ENCODE peak calls at places on chromosomes 16 and 17, in seven cellular contexts. One of them, this sample, is unnamed.

GRCh38 chr17:55513885-55514590 is 2.8 kb upstream of the SMIM36 start:
- DNase-seq in pancreas: peak; percentile 71
- DNase-seq in brain microvascular endothelial cell: peak; percentile 68
- DNase-seq in AG09309: no peak
- DNase-seq in WTC11: peak; percentile 69
- DNase-seq in left lung: no peak
- DNase-seq in DND-41: peak; percentile 73
- DNase-seq in this sample: peak; percentile 68

GRCh38 chr17:60604686-60605334 is 4.8 kb downstream of the PPM1D start:
- DNase-seq in pancreas: no peak
- DNase-seq in brain microvascular endothelial cell: peak; percentile 37
- DNase-seq in AG09309: peak; percentile 41
- DNase-seq in WTC11: no peak
- DNase-seq in left lung: no peak
- DNase-seq in DND-41: no peak
- DNase-seq in this sample: no peak

GRCh38 chr17:39527220-39527813 is 66.0 kb downstream of the CDK12 start:
- DNase-seq in pancreas: no peak
- DNase-seq in brain microvascular endothelial cell: peak; percentile 9
- DNase-seq in AG09309: no peak
- DNase-seq in WTC11: no peak
- DNase-seq in left lung: no peak
- DNase-seq in DND-41: no peak
- DNase-seq in this sample: peak; percentile 72

GRCh38 chr16:86016201-86016965 is 117.4 kb downstream of the IRF8 start:
- DNase-seq in pancreas: no peak
- DNase-seq in brain microvascular endothelial cell: peak; percentile 34
- DNase-seq in AG09309: peak; percentile 16
- DNase-seq in WTC11: peak; percentile 52
- DNase-seq in left lung: no peak
- DNase-seq in DND-41: peak; percentile 48
- DNase-seq in this sample: peak; percentile 60

GRCh38 chr16:14199624-14200023 is 128.5 kb downstream of the MRTFB start:
- DNase-seq in pancreas: no peak
- DNase-seq in brain microvascular endothelial cell: peak; percentile 11
- DNase-seq in AG09309: no peak
- DNase-seq in WTC11: no peak
- DNase-seq in left lung: no peak
- DNase-seq in DND-41: no peak
- DNase-seq in this sample: no peak

GRCh38 chr17:21613071-21613429 is 79.3 kb upstream of the KCNJ18 start:
- DNase-seq in pancreas: no peak
- DNase-seq in brain microvascular endothelial cell: no peak
- DNase-seq in AG09309: no peak
- DNase-seq in WTC11: no peak
- DNase-seq in left lung: no peak
- DNase-seq in DND-41: no peak
- DNase-seq in this sample: no peak

GRCh38 chr16:88454315-88455057 is 1.4 kb downstream of the ZFPM1 start:
- DNase-seq in pancreas: peak; percentile 73
- DNase-seq in brain microvascular endothelial cell: no peak
- DNase-seq in AG09309: no peak
- DNase-seq in WTC11: no peak
- DNase-seq in left lung: no peak
- DNase-seq in DND-41: peak; percentile 48
- DNase-seq in this sample: no peak

GRCh38 chr16:84332975-84333684 is 35.2 kb upstream of the ATP2C2 start:
- DNase-seq in pancreas: no peak
- DNase-seq in brain microvascular endothelial cell: no peak
- DNase-seq in AG09309: no peak
- DNase-seq in WTC11: no peak
- DNase-seq in left lung: no peak
- DNase-seq in DND-41: no peak
- DNase-seq in this sample: no peak

GRCh38 chr17:59842901-59843652 is 49.7 kb downstream of the TUBD1 start:
- DNase-seq in pancreas: peak; percentile 86
- DNase-seq in brain microvascular endothelial cell: peak; percentile 95
- DNase-seq in AG09309: peak; percentile 99
- DNase-seq in WTC11: no peak
- DNase-seq in left lung: no peak
- DNase-seq in DND-41: no peak
- DNase-seq in this sample: peak; percentile 66

GRCh38 chr16:84592718-84593117 is 25.2 kb downstream of the COTL1 start:
- DNase-seq in pancreas: no peak
- DNase-seq in brain microvascular endothelial cell: no peak
- DNase-seq in AG09309: no peak
- DNase-seq in WTC11: no peak
- DNase-seq in left lung: no peak
- DNase-seq in DND-41: no peak
- DNase-seq in this sample: no peak

GRCh38 chr17:8155341-8156173 is 3.4 kb upstream of the PER1 start:
- DNase-seq in pancreas: no peak
- DNase-seq in brain microvascular endothelial cell: no peak
- DNase-seq in AG09309: no peak
- DNase-seq in WTC11: no peak
- DNase-seq in left lung: peak; percentile 77
- DNase-seq in DND-41: no peak
- DNase-seq in this sample: no peak

GRCh38 chr16:66287916-66288315 is 78.6 kb upstream of the CDH5 start:
- DNase-seq in pancreas: peak; percentile 32
- DNase-seq in brain microvascular endothelial cell: no peak
- DNase-seq in AG09309: no peak
- DNase-seq in WTC11: no peak
- DNase-seq in left lung: no peak
- DNase-seq in DND-41: no peak
- DNase-seq in this sample: no peak

GRCh38 chr17:82356028-82356427 is 3.0 kb upstream of the TEX19 start:
- DNase-seq in pancreas: no peak
- DNase-seq in brain microvascular endothelial cell: no peak
- DNase-seq in AG09309: no peak
- DNase-seq in WTC11: no peak
- DNase-seq in left lung: no peak
- DNase-seq in DND-41: no peak
- DNase-seq in this sample: no peak

GRCh38 chr16:77211880-77212735 is 12.9 kb downstream of the SYCE1L start:
- DNase-seq in pancreas: peak; percentile 86
- DNase-seq in brain microvascular endothelial cell: no peak
- DNase-seq in AG09309: no peak
- DNase-seq in WTC11: peak; percentile 85
- DNase-seq in left lung: peak; percentile 91
- DNase-seq in DND-41: no peak
- DNase-seq in this sample: peak; percentile 83

GRCh38 chr16:35188288-35189155 is 1729.1 kb downstream of the TP53TG3F start:
- DNase-seq in pancreas: no peak
- DNase-seq in brain microvascular endothelial cell: no peak
- DNase-seq in AG09309: no peak
- DNase-seq in WTC11: no peak
- DNase-seq in left lung: peak; percentile 67
- DNase-seq in DND-41: no peak
- DNase-seq in this sample: no peak
- TF ChIP-seq CTCF in pancreas: no peak
- TF ChIP-seq CTCF in brain microvascular endothelial cell: peak; percentile 10
- TF ChIP-seq CTCF in AG09309: no peak
- TF ChIP-seq CTCF in WTC11: no peak
- TF ChIP-seq CTCF in left lung: no peak
- TF ChIP-seq CTCF in DND-41: peak; percentile 42
- TF ChIP-seq CTCF in this sample: no peak

GRCh38 chr17:28348979-28349378 is 8.3 kb downstream of the POLDIP2 start:
- DNase-seq in pancreas: no peak
- DNase-seq in brain microvascular endothelial cell: no peak
- DNase-seq in AG09309: no peak
- DNase-seq in WTC11: no peak
- DNase-seq in left lung: no peak
- DNase-seq in DND-41: no peak
- DNase-seq in this sample: no peak

GRCh38 chr17:28347261-28347891 is 10.0 kb downstream of the POLDIP2 start:
- DNase-seq in pancreas: no peak
- DNase-seq in brain microvascular endothelial cell: peak; percentile 76
- DNase-seq in AG09309: peak; percentile 83
- DNase-seq in WTC11: no peak
- DNase-seq in left lung: no peak
- DNase-seq in DND-41: no peak
- DNase-seq in this sample: peak; percentile 63

GRCh38 chr17:28345420-28346198 is 10.0 kb downstream of the TNFAIP1 start:
- DNase-seq in pancreas: no peak
- DNase-seq in brain microvascular endothelial cell: no peak
- DNase-seq in AG09309: no peak
- DNase-seq in WTC11: no peak
- DNase-seq in left lung: no peak
- DNase-seq in DND-41: no peak
- DNase-seq in this sample: no peak

GRCh38 chr17:28346199-28346580 is 10.6 kb downstream of the TNFAIP1 start:
- DNase-seq in pancreas: no peak
- DNase-seq in brain microvascular endothelial cell: no peak
- DNase-seq in AG09309: no peak
- DNase-seq in WTC11: no peak
- DNase-seq in left lung: no peak
- DNase-seq in DND-41: no peak
- DNase-seq in this sample: no peak

DNA sequence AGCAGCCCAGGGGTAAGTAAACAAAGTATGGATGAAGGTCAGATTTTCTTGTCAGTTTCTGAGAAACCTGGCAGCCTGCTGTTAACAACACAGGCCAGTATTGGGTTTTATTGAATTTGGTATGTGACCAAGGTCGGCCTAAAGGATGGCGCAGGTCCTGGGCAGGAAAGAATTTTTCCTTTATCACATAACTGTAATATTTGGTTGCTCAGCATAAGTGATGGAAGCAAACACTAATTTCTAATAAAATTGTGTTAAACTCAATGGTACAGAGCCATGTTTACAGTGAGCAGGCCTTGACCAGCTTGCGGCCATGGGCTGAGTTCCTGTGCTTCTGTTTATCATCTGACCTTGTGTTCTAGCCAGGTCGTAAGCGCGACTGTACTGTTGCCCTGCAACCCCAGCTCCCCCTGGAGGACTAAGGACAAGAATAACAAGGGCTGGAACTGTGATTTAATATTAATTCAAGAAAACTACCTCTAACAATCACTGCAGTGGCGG is 10.5 kb downstream of the POLDIP2 start:
- DNase-seq in pancreas: no peak
- DNase-seq in brain microvascular endothelial cell: no peak
- DNase-seq in AG09309: no peak
- DNase-seq in WTC11: no peak
- DNase-seq in left lung: no peak
- DNase-seq in DND-41: no peak
- DNase-seq in this sample: peak; percentile 37
- TF ChIP-seq CTCF in pancreas: no peak
- TF ChIP-seq CTCF in brain microvascular endothelial cell: peak; percentile 53
- TF ChIP-seq CTCF in AG09309: peak; percentile 36
- TF ChIP-seq CTCF in WTC11: no peak
- TF ChIP-seq CTCF in left lung: no peak
- TF ChIP-seq CTCF in DND-41: peak; percentile 24
- TF ChIP-seq CTCF in this sample: peak; percentile 21

GRCh38 chr17:17437461-17437860 is 39.3 kb upstream of the MED9 start:
- DNase-seq in pancreas: no peak
- DNase-seq in brain microvascular endothelial cell: no peak
- DNase-seq in AG09309: no peak
- DNase-seq in WTC11: no peak
- DNase-seq in left lung: no peak
- DNase-seq in DND-41: no peak
- DNase-seq in this sample: no peak

GRCh38 chr17:17440938-17441730 is 35.7 kb upstream of the MED9 start:
- DNase-seq in pancreas: peak; percentile 20
- DNase-seq in brain microvascular endothelial cell: no peak
- DNase-seq in AG09309: no peak
- DNase-seq in WTC11: no peak
- DNase-seq in left lung: no peak
- DNase-seq in DND-41: no peak
- DNase-seq in this sample: no peak

GRCh38 chr17:17443173-17443572 is 33.6 kb upstream of the MED9 start:
- DNase-seq in pancreas: no peak
- DNase-seq in brain microvascular endothelial cell: no peak
- DNase-seq in AG09309: no peak
- DNase-seq in WTC11: no peak
- DNase-seq in left lung: no peak
- DNase-seq in DND-41: no peak
- DNase-seq in this sample: no peak

GRCh38 chr17:17437893-17438292 is 38.9 kb upstream of the MED9 start:
- DNase-seq in pancreas: no peak
- DNase-seq in brain microvascular endothelial cell: no peak
- DNase-seq in AG09309: no peak
- DNase-seq in WTC11: no peak
- DNase-seq in left lung: no peak
- DNase-seq in DND-41: no peak
- DNase-seq in this sample: no peak

DNA sequence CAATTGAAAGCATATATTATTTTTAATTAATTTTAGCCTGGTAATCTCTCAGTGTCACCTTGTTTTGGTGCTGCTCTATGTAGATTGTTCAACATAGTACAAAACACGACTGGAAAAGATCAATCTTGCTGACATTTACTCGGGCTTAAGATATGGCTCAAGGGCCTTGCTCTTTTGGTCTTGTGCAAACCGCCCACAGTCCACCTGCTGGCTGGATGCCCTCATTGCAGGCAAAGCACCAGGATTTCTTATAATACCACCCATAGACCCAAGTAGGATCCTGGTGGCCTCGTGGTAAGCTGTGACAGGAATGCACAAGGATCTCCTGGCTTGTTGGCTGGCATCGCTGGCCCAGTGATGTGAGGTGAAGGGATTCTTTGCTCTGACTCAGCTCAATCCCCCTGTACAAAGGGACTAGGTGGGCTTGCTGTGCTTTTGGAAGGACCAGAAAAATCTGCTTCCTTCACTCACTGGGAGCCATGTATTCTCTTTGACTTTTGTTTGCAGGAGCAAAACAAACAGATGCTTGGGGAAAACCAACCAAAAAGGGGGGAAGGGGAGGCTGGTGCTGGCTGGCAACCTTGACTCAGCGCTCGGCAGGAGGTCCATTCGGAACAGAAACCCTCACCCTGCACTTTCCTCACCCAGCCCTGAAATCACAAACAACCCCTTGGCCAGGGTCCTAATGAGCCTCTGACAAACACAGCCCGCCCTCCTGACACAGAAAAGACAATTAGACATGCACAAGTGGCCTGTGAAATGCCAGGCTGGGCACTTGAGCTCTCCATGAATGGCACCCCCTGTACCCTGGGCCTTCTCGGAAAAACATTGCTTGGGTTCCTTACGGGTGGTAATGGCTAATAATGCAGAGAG is 36.6 kb upstream of the MED9 start:
- DNase-seq in pancreas: peak; percentile 73
- DNase-seq in brain microvascular endothelial cell: peak; percentile 51
- DNase-seq in AG09309: no peak
- DNase-seq in WTC11: peak; percentile 84
- DNase-seq in left lung: peak; percentile 86
- DNase-seq in DND-41: peak; percentile 66
- DNase-seq in this sample: peak; percentile 63
- TF ChIP-seq CTCF in pancreas: peak; percentile 10
- TF ChIP-seq CTCF in brain microvascular endothelial cell: peak; percentile 80
- TF ChIP-seq CTCF in AG09309: peak; percentile 51
- TF ChIP-seq CTCF in WTC11: peak; percentile 76
- TF ChIP-seq CTCF in left lung: peak; percentile 41
- TF ChIP-seq CTCF in DND-41: peak; percentile 74
- TF ChIP-seq CTCF in this sample: peak; percentile 25

DNA sequence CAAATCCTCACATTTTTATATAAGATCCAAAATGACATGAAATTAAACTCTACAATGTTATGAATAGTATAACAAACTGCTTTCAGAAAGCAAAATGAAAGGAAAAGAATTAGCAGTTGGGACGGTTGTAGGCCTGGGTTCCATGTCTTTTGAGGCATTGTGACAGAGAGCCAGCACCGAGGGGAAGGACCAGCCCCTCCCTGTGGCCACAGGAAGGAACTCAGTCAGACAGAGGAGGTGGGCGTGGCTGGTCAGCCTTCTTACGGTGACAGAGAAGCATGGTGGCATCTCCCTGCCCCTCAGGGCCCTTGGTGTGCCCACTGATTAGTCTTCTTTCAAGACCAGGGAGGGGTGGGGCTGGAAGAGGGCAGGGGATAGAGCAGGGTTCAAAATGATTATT is 5.7 kb downstream of the ZNF319 start:
- DNase-seq in pancreas: no peak
- DNase-seq in brain microvascular endothelial cell: peak; percentile 47
- DNase-seq in AG09309: no peak
- DNase-seq in WTC11: peak; percentile 65
- DNase-seq in left lung: peak; percentile 90
- DNase-seq in DND-41: no peak
- DNase-seq in this sample: peak; percentile 68
- TF ChIP-seq CTCF in pancreas: no peak
- TF ChIP-seq CTCF in brain microvascular endothelial cell: peak; percentile 69
- TF ChIP-seq CTCF in AG09309: peak; percentile 40
- TF ChIP-seq CTCF in WTC11: no peak
- TF ChIP-seq CTCF in left lung: no peak
- TF ChIP-seq CTCF in DND-41: peak; percentile 15
- TF ChIP-seq CTCF in this sample: no peak